ENCODE peak calls at places on chromosomes 6 and 20, in four cellular contexts. I is GM12878, C is SK-N-SH, G is HepG2. J is an unnamed sample.

GRCh38 chr6:150269857-150270223 is 99.0 kb upstream of the IYD start:
- DNase-seq in I (no peak), G (peak; percentile 38), C (no peak), J (peak; percentile 46)

GRCh38 chr6:24332306-24332705 is 25.6 kb downstream of the DCDC2 start:
- DNase-seq in I (no peak), G (peak; percentile 54), C (no peak), J (no peak)

GRCh38 chr6:157047328-157047727 is 270.1 kb downstream of the ARID1B start:
- DNase-seq in I (no peak), G (no peak), C (no peak), J (no peak)

GRCh38 chr6:1144842-1145755 is 166.8 kb upstream of the FOXQ1 start:
- DNase-seq in I (no peak), G (no peak), C (no peak), J (no peak)

GRCh38 chr6:76774750-76775396 is 688.4 kb downstream of the HTR1B start:
- DNase-seq in G (no peak), C (no peak), I (no peak), J (no peak)

GRCh38 chr6:17318435-17319165 is 37.4 kb downstream of the RBM24 start:
- DNase-seq in C (no peak), I (no peak), G (no peak), J (no peak)

GRCh38 chr20:9514461-9515210 is at the start of gene LAMP5:
- DNase-seq in G (no peak), C (peak; percentile 82), I (no peak), J (no peak)

GRCh38 chr6:170193326-170193821 is 97.5 kb downstream of the DLL1 start:
- DNase-seq in I (no peak), G (no peak), C (no peak), J (no peak)

GRCh38 chr20:1566701-1567100 is 9.2 kb upstream of the SIRPD start:
- DNase-seq in C (no peak), I (no peak), G (peak; percentile 1), J (no peak)

GRCh38 chr6:166032366-166033171 is 135.1 kb downstream of the TBXT start:
- DNase-seq in I (no peak), C (peak; percentile 30), G (no peak), J (peak; percentile 89)

DNA sequence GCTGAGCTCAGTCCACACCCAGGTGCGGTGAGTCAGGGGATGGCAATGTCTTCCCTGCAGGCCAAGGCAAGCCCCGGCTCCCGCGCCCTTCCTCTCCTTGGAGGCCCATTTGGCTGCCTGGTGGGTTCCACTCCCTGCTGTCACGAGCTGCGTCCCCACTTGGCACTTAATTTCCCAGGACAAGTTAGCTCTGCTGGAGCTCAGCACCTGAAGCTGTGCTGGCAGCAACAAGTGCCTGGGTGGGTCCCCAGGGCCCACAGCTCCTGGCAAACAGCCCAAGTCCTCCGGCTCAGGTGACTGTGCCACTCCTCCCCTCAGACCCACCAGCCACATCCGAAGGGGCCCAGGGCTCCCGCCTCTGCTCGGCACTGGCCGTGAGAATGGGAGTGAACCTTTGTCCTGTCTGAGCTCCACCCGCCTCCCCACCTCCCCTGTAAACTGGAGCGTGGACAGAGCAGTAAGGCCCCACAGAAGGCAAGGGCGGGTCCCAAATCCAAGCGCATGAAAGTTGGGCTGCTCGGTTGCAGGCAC is 16.9 kb downstream of the LAMA5 start:
- DNase-seq in I (no peak), C (no peak), G (no peak), J (peak; percentile 52)
- TF ChIP-seq PBX3 in I (no peak), C (no peak), G (no peak), J (no peak)

DNA sequence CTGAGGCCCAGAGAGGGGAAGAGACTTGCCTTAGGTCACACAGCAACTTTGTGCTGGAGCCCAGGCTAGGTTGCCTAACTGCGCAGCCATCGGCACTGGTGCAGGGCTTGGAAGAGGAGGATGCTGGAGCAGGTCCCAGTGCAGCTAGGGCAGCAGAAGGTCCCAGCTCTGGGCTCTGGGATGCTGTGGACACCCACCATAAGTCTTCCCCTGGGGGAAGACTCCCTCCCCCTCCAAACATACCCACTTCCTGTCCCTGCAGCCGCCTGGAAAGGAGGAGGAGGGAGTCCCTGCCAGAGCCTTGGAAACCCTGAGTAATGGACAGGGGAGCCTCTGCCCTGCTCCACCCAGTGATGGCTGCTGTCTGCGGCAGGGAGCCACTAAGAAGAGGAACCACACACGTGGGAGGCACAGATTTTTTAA is 93.6 kb downstream of the NCR2 start:
- DNase-seq in C (no peak), G (no peak), I (no peak), J (no peak)
- TF ChIP-seq USF2 in C (no peak), G (no peak), I (no peak), J (no peak)

GRCh38 chr6:113944701-113945100 is 26.2 kb downstream of the HDAC2 start:
- DNase-seq in I (no peak), G (no peak), C (no peak), J (no peak)
- TF ChIP-seq PBX3 in I (no peak), G (no peak), C (no peak), J (no peak)

GRCh38 chr6:136696783-136697364 is 95.4 kb downstream of the MAP3K5 start:
- DNase-seq in G (no peak), C (no peak), I (no peak), J (no peak)
- TF ChIP-seq USF2 in G (no peak), C (no peak), I (no peak), J (no peak)

GRCh38 chr20:4509825-4510522 is 211.7 kb upstream of the PRND start:
- DNase-seq in C (no peak), G (no peak), I (no peak), J (no peak)

GRCh38 chr20:4511776-4512175 is 209.9 kb upstream of the PRND start:
- DNase-seq in C (no peak), I (no peak), G (no peak), J (no peak)

GRCh38 chr20:4516851-4517250 is 204.9 kb upstream of the PRND start:
- DNase-seq in G (no peak), I (no peak), C (no peak), J (no peak)

GRCh38 chr20:4513720-4514119 is 208.0 kb upstream of the PRND start:
- DNase-seq in G (no peak), C (no peak), I (no peak), J (peak; percentile 63)

GRCh38 chr20:4512891-4513550 is 208.7 kb upstream of the PRND start:
- DNase-seq in C (no peak), G (peak; percentile 38), I (no peak), J (peak; percentile 74)
- TF ChIP-seq PBX3 in C (peak; percentile 44), G (no peak), I (no peak), J (no peak)

GRCh38 chr6:136890986-136891385 is 31.1 kb upstream of the SLC35D3 start:
- DNase-seq in G (no peak), C (no peak), I (no peak), J (no peak)
- TF ChIP-seq USF2 in G (no peak), C (no peak), I (no peak), J (no peak)

GRCh38 chr6:48957781-48958180 is 505.3 kb downstream of the MMUT start:
- DNase-seq in I (no peak), G (no peak), C (no peak), J (no peak)

GRCh38 chr6:48962041-48962440 is 501.0 kb downstream of the MMUT start:
- DNase-seq in I (no peak), C (no peak), G (no peak), J (no peak)

DNA sequence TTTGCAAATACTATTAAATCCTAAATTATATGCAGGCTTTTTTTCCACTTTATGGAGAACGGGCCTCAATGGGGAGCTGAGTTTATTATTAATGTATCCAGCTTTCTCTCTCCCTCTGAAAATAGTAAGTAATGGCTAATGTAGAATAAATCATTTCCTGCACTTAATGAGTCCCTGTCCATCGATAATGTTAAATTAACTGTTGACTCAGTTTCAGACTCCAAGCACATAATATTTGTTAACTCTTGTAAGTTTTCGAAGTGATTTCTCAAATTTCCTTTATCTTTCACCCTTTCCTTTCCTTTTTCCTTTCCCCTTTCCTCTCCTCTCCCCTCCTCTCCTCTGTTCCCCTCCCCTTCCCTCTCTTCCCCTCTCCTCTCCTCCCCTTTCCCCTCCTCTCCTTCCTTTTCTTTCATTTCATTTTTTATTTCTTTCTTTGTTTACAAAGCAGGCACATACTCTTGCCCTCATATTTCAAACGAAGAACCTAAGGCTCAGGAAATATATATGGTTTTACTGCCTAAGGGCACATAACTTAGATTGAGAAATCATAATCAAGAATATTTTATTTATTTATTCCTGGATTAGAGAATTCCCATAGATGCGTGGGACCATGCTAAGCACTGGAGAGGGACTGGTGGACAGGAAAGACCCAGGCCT is 503.5 kb downstream of the MMUT start:
- DNase-seq in G (no peak), C (no peak), I (no peak), J (no peak)
- TF ChIP-seq PBX3 in G (no peak), C (no peak), I (no peak), J (no peak)

GRCh38 chr6:8953310-8953709 is 518.0 kb upstream of the SLC35B3 start:
- DNase-seq in I (no peak), C (no peak), G (no peak), J (no peak)

DNA sequence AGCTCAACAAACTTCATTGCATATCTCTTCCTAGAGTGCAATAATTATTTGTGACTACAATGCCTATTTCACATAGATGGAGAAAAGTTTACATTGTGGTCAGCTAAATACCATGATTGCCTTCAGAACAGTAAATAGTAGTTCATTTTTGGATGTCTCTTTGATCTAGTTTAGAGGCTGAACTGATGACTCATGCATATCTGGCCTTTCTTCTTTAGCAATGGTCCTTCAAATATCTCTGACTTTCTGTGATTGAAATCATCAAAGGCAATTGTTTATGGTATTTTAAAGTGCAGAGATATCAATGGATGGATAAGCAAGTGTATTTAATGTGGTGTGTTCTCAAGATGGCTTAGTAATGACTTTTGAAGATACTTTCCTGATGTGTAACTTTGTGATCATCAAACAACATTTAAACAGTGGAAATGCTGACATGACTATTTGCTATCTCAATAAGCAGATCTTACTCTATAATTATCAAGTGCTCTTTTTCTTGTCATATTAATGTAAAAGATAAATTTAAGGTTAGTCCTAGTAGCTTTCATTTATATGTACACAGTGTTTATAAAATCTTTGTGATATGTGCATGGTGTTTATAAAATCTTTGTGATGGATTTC is 523.7 kb upstream of the SLC35B3 start:
- DNase-seq in I (no peak), G (peak; percentile 97), C (no peak), J (no peak)
- TF ChIP-seq USF2 in I (no peak), G (no peak), C (no peak), J (no peak)

DNA sequence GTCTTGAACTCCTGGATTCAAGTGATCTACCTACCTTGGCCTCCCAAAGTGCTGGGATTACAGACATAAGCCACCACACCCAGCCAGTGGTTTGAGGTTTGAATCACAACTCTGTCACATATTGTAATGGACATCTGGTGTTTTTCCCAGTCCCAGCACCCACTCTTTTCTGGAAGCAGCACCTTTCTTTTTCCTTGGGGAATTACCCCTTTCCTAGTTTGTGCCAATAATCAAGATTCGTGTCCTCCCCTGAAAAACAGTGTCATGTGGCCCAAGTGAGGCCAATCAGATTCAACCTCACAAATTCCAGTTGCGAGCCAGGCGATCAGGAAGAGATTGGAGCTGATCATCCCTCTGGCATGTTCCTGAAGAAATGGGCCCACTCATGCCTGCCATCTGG is 71.7 kb upstream of the SGK1 start:
- DNase-seq in I (no peak), G (no peak), C (no peak), J (no peak)
- TF ChIP-seq PBX3 in I (no peak), G (no peak), C (no peak), J (no peak)

GRCh38 chr20:36833275-36834020 is 42.5 kb upstream of the TLDC2 start:
- DNase-seq in I (no peak), G (no peak), C (no peak), J (no peak)
- TF ChIP-seq USF2 in I (no peak), G (no peak), C (no peak), J (no peak)